ENCODE peak calls at places on chromosomes 2 and 18, in eight cellular contexts. One of them, this sample, is unnamed.
A peak's percentile ranks its signal among the peaks of the same experiment; 100 is the strongest.

GRCh38 chr2:28729698-28730097 is 21.9 kb upstream of the PPP1CB start:
- DNase-seq in fibroblast of the aortic adventitia: peak; percentile 33
- DNase-seq in fibroblast of lung: no peak
- DNase-seq in foreskin keratinocyte: peak; percentile 22
- DNase-seq in putamen: no peak
- DNase-seq in GM10248: no peak
- DNase-seq in activated naive CD4-positive, alpha-beta T cell: no peak
- DNase-seq in cardiac septum: no peak
- DNase-seq in this sample: no peak

GRCh38 chr2:209629622-209630021 is 142.0 kb upstream of the UNC80 start:
- DNase-seq in cardiac septum: no peak
- DNase-seq in fibroblast of the aortic adventitia: peak; percentile 65
- DNase-seq in GM10248: no peak
- DNase-seq in foreskin keratinocyte: no peak
- DNase-seq in putamen: no peak
- DNase-seq in activated naive CD4-positive, alpha-beta T cell: no peak
- DNase-seq in fibroblast of lung: peak; percentile 51
- DNase-seq in this sample: no peak

GRCh38 chr18:7117390-7118355 is at the start of gene LAMA1:
- DNase-seq in cardiac septum: no peak
- DNase-seq in putamen: no peak
- DNase-seq in fibroblast of lung: no peak
- DNase-seq in fibroblast of the aortic adventitia: no peak
- DNase-seq in foreskin keratinocyte: peak; percentile 6
- DNase-seq in activated naive CD4-positive, alpha-beta T cell: no peak
- DNase-seq in GM10248: no peak
- DNase-seq in this sample: no peak

GRCh38 chr2:15734871-15735737 is 143.4 kb downstream of the DDX1 start:
- DNase-seq in cardiac septum: no peak
- DNase-seq in foreskin keratinocyte: no peak
- DNase-seq in fibroblast of lung: no peak
- DNase-seq in GM10248: no peak
- DNase-seq in activated naive CD4-positive, alpha-beta T cell: no peak
- DNase-seq in putamen: no peak
- DNase-seq in fibroblast of the aortic adventitia: no peak
- DNase-seq in this sample: no peak

GRCh38 chr2:236892721-236893120 is 193.0 kb upstream of the COPS8 start:
- DNase-seq in fibroblast of the aortic adventitia: no peak
- DNase-seq in cardiac septum: no peak
- DNase-seq in activated naive CD4-positive, alpha-beta T cell: no peak
- DNase-seq in putamen: no peak
- DNase-seq in foreskin keratinocyte: no peak
- DNase-seq in GM10248: no peak
- DNase-seq in fibroblast of lung: no peak
- DNase-seq in this sample: no peak

GRCh38 chr18:31555971-31556747 is 35.5 kb upstream of the TTR start:
- DNase-seq in activated naive CD4-positive, alpha-beta T cell: no peak
- DNase-seq in GM10248: peak; percentile 60
- DNase-seq in cardiac septum: no peak
- DNase-seq in fibroblast of the aortic adventitia: peak; percentile 84
- DNase-seq in fibroblast of lung: peak; percentile 83
- DNase-seq in putamen: peak; percentile 47
- DNase-seq in foreskin keratinocyte: peak; percentile 60
- DNase-seq in this sample: no peak

GRCh38 chr18:79682896-79683625 is 3.5 kb downstream of the CTDP1 start:
- DNase-seq in activated naive CD4-positive, alpha-beta T cell: no peak
- DNase-seq in GM10248: no peak
- DNase-seq in fibroblast of lung: no peak
- DNase-seq in putamen: no peak
- DNase-seq in fibroblast of the aortic adventitia: no peak
- DNase-seq in cardiac septum: no peak
- DNase-seq in foreskin keratinocyte: no peak
- DNase-seq in this sample: no peak

GRCh38 chr18:45589559-45590041 is 25.7 kb upstream of the SLC14A2 start:
- DNase-seq in fibroblast of the aortic adventitia: peak; percentile 95
- DNase-seq in foreskin keratinocyte: no peak
- DNase-seq in GM10248: no peak
- DNase-seq in activated naive CD4-positive, alpha-beta T cell: no peak
- DNase-seq in putamen: no peak
- DNase-seq in cardiac septum: no peak
- DNase-seq in fibroblast of lung: peak; percentile 96
- DNase-seq in this sample: no peak

GRCh38 chr2:197073701-197074433 is 147.4 kb upstream of the PGAP1 start:
- DNase-seq in fibroblast of lung: peak; percentile 62
- DNase-seq in foreskin keratinocyte: no peak
- DNase-seq in putamen: peak; percentile 96
- DNase-seq in cardiac septum: no peak
- DNase-seq in activated naive CD4-positive, alpha-beta T cell: no peak
- DNase-seq in GM10248: no peak
- DNase-seq in fibroblast of the aortic adventitia: peak; percentile 39
- DNase-seq in this sample: no peak

GRCh38 chr2:156356006-156356764 is 23.7 kb upstream of the NR4A2 start:
- DNase-seq in GM10248: no peak
- DNase-seq in foreskin keratinocyte: peak; percentile 77
- DNase-seq in putamen: no peak
- DNase-seq in activated naive CD4-positive, alpha-beta T cell: no peak
- DNase-seq in fibroblast of lung: no peak
- DNase-seq in fibroblast of the aortic adventitia: no peak
- DNase-seq in cardiac septum: no peak
- DNase-seq in this sample: no peak

GRCh38 chr2:120150040-120150482 is 73.1 kb downstream of the TMEM185B start:
- DNase-seq in foreskin keratinocyte: no peak
- DNase-seq in fibroblast of lung: no peak
- DNase-seq in activated naive CD4-positive, alpha-beta T cell: no peak
- DNase-seq in cardiac septum: no peak
- DNase-seq in fibroblast of the aortic adventitia: no peak
- DNase-seq in putamen: no peak
- DNase-seq in GM10248: no peak
- DNase-seq in this sample: no peak

GRCh38 chr2:233165895-233166661 is 85.4 kb upstream of the ATG16L1 start:
- DNase-seq in putamen: no peak
- DNase-seq in fibroblast of the aortic adventitia: peak; percentile 16
- DNase-seq in fibroblast of lung: peak; percentile 29
- DNase-seq in activated naive CD4-positive, alpha-beta T cell: no peak
- DNase-seq in cardiac septum: peak; percentile 90
- DNase-seq in foreskin keratinocyte: no peak
- DNase-seq in GM10248: no peak
- DNase-seq in this sample: no peak

GRCh38 chr2:102357975-102358374 is 2.4 kb downstream of the IL18R1 start:
- DNase-seq in fibroblast of the aortic adventitia: no peak
- DNase-seq in activated naive CD4-positive, alpha-beta T cell: no peak
- DNase-seq in foreskin keratinocyte: no peak
- DNase-seq in GM10248: peak; percentile 30
- DNase-seq in cardiac septum: no peak
- DNase-seq in fibroblast of lung: no peak
- DNase-seq in putamen: no peak
- DNase-seq in this sample: no peak

GRCh38 chr2:127674241-127675209 is 805 bp downstream of the LIMS2 start:
- DNase-seq in cardiac septum: peak; percentile 71
- DNase-seq in activated naive CD4-positive, alpha-beta T cell: no peak
- DNase-seq in foreskin keratinocyte: no peak
- DNase-seq in GM10248: peak; percentile 65
- DNase-seq in fibroblast of lung: no peak
- DNase-seq in putamen: no peak
- DNase-seq in fibroblast of the aortic adventitia: no peak
- DNase-seq in this sample: no peak

GRCh38 chr18:58316943-58317342 is 272.9 kb downstream of the NEDD4L start:
- DNase-seq in activated naive CD4-positive, alpha-beta T cell: no peak
- DNase-seq in GM10248: peak; percentile 22
- DNase-seq in fibroblast of the aortic adventitia: no peak
- DNase-seq in foreskin keratinocyte: no peak
- DNase-seq in cardiac septum: no peak
- DNase-seq in putamen: no peak
- DNase-seq in fibroblast of lung: no peak
- DNase-seq in this sample: no peak

GRCh38 chr2:203718087-203718486 is 11.6 kb downstream of the CD28 start:
- DNase-seq in activated naive CD4-positive, alpha-beta T cell: no peak
- DNase-seq in foreskin keratinocyte: no peak
- DNase-seq in fibroblast of the aortic adventitia: no peak
- DNase-seq in cardiac septum: no peak
- DNase-seq in GM10248: no peak
- DNase-seq in fibroblast of lung: no peak
- DNase-seq in putamen: no peak
- DNase-seq in this sample: peak; percentile 66

GRCh38 chr2:74700643-74701377 is 46.8 kb downstream of the SEMA4F start:
- DNase-seq in cardiac septum: no peak
- DNase-seq in GM10248: no peak
- DNase-seq in foreskin keratinocyte: no peak
- DNase-seq in putamen: no peak
- DNase-seq in fibroblast of lung: no peak
- DNase-seq in fibroblast of the aortic adventitia: no peak
- DNase-seq in activated naive CD4-positive, alpha-beta T cell: no peak
- DNase-seq in this sample: no peak

GRCh38 chr2:177335917-177336450 is 56.6 kb upstream of the AGPS start:
- DNase-seq in putamen: no peak
- DNase-seq in activated naive CD4-positive, alpha-beta T cell: no peak
- DNase-seq in fibroblast of lung: peak; percentile 34
- DNase-seq in cardiac septum: no peak
- DNase-seq in foreskin keratinocyte: no peak
- DNase-seq in GM10248: no peak
- DNase-seq in fibroblast of the aortic adventitia: peak; percentile 66
- DNase-seq in this sample: no peak

GRCh38 chr2:84678214-84678613 is 161.9 kb downstream of the DNAH6 start:
- DNase-seq in GM10248: no peak
- DNase-seq in activated naive CD4-positive, alpha-beta T cell: no peak
- DNase-seq in fibroblast of the aortic adventitia: no peak
- DNase-seq in foreskin keratinocyte: no peak
- DNase-seq in fibroblast of lung: no peak
- DNase-seq in cardiac septum: no peak
- DNase-seq in putamen: no peak
- DNase-seq in this sample: no peak

GRCh38 chr2:165240927-165241326 is 1.7 kb downstream of the SCN2A start:
- DNase-seq in fibroblast of lung: no peak
- DNase-seq in fibroblast of the aortic adventitia: no peak
- DNase-seq in activated naive CD4-positive, alpha-beta T cell: no peak
- DNase-seq in foreskin keratinocyte: no peak
- DNase-seq in cardiac septum: no peak
- DNase-seq in GM10248: no peak
- DNase-seq in putamen: peak; percentile 7
- DNase-seq in this sample: no peak

GRCh38 chr2:2861666-2862240 is 515.9 kb downstream of the EIPR1 start:
- DNase-seq in activated naive CD4-positive, alpha-beta T cell: no peak
- DNase-seq in fibroblast of lung: no peak
- DNase-seq in putamen: no peak
- DNase-seq in GM10248: no peak
- DNase-seq in fibroblast of the aortic adventitia: no peak
- DNase-seq in cardiac septum: no peak
- DNase-seq in foreskin keratinocyte: no peak
- DNase-seq in this sample: no peak

GRCh38 chr2:27809761-27810241 is 38.3 kb downstream of the MRPL33 start:
- DNase-seq in fibroblast of the aortic adventitia: peak; percentile 85
- DNase-seq in putamen: no peak
- DNase-seq in activated naive CD4-positive, alpha-beta T cell: no peak
- DNase-seq in fibroblast of lung: peak; percentile 78
- DNase-seq in GM10248: no peak
- DNase-seq in cardiac septum: no peak
- DNase-seq in foreskin keratinocyte: peak; percentile 94
- DNase-seq in this sample: no peak

GRCh38 chr2:238305092-238305862 is 15.0 kb upstream of the TRAF3IP1 start:
- DNase-seq in fibroblast of the aortic adventitia: no peak
- DNase-seq in activated naive CD4-positive, alpha-beta T cell: no peak
- DNase-seq in foreskin keratinocyte: peak; percentile 6
- DNase-seq in putamen: no peak
- DNase-seq in fibroblast of lung: no peak
- DNase-seq in GM10248: no peak
- DNase-seq in cardiac septum: no peak
- DNase-seq in this sample: no peak

GRCh38 chr2:171172980-171173542 is 12.4 kb upstream of the TLK1 start:
- DNase-seq in cardiac septum: no peak
- DNase-seq in fibroblast of the aortic adventitia: no peak
- DNase-seq in fibroblast of lung: peak; percentile 37
- DNase-seq in GM10248: no peak
- DNase-seq in foreskin keratinocyte: peak; percentile 19
- DNase-seq in activated naive CD4-positive, alpha-beta T cell: no peak
- DNase-seq in putamen: no peak
- DNase-seq in this sample: no peak

GRCh38 chr2:206790311-206790935 is 25.0 kb downstream of the FASTKD2 start:
- DNase-seq in putamen: no peak
- DNase-seq in foreskin keratinocyte: no peak
- DNase-seq in GM10248: no peak
- DNase-seq in activated naive CD4-positive, alpha-beta T cell: no peak
- DNase-seq in cardiac septum: no peak
- DNase-seq in fibroblast of the aortic adventitia: peak; percentile 5
- DNase-seq in fibroblast of lung: no peak
- DNase-seq in this sample: no peak

GRCh38 chr18:29644276-29644675 is 1398.3 kb downstream of the DSC3 start:
- DNase-seq in fibroblast of the aortic adventitia: peak; percentile 28
- DNase-seq in GM10248: no peak
- DNase-seq in cardiac septum: no peak
- DNase-seq in putamen: no peak
- DNase-seq in fibroblast of lung: no peak
- DNase-seq in foreskin keratinocyte: peak; percentile 49
- DNase-seq in activated naive CD4-positive, alpha-beta T cell: no peak
- DNase-seq in this sample: no peak

GRCh38 chr2:174153757-174154680 is 94.3 kb downstream of the OLA1 start:
- DNase-seq in fibroblast of lung: peak; percentile 95
- DNase-seq in activated naive CD4-positive, alpha-beta T cell: no peak
- DNase-seq in fibroblast of the aortic adventitia: peak; percentile 83
- DNase-seq in GM10248: no peak
- DNase-seq in putamen: no peak
- DNase-seq in foreskin keratinocyte: peak; percentile 81
- DNase-seq in cardiac septum: no peak
- DNase-seq in this sample: no peak

GRCh38 chr2:98731709-98732349 is 897 bp upstream of the MGAT4A start:
- DNase-seq in putamen: no peak
- DNase-seq in fibroblast of the aortic adventitia: no peak
- DNase-seq in GM10248: no peak
- DNase-seq in foreskin keratinocyte: no peak
- DNase-seq in activated naive CD4-positive, alpha-beta T cell: no peak
- DNase-seq in fibroblast of lung: no peak
- DNase-seq in cardiac septum: no peak
- DNase-seq in this sample: no peak

GRCh38 chr2:235171511-235172130 is 219.8 kb downstream of the SH3BP4 start:
- DNase-seq in foreskin keratinocyte: peak; percentile 81
- DNase-seq in activated naive CD4-positive, alpha-beta T cell: no peak
- DNase-seq in fibroblast of the aortic adventitia: peak; percentile 77
- DNase-seq in GM10248: no peak
- DNase-seq in cardiac septum: no peak
- DNase-seq in putamen: no peak
- DNase-seq in fibroblast of lung: peak; percentile 61
- DNase-seq in this sample: no peak

GRCh38 chr2:128774320-128775063 is 455.8 kb upstream of the HS6ST1 start:
- DNase-seq in cardiac septum: peak; percentile 69
- DNase-seq in GM10248: no peak
- DNase-seq in fibroblast of lung: no peak
- DNase-seq in fibroblast of the aortic adventitia: no peak
- DNase-seq in putamen: no peak
- DNase-seq in activated naive CD4-positive, alpha-beta T cell: no peak
- DNase-seq in foreskin keratinocyte: no peak
- DNase-seq in this sample: no peak

GRCh38 chr2:163717474-163717873 is 18.3 kb downstream of the FIGN start:
- DNase-seq in cardiac septum: no peak
- DNase-seq in foreskin keratinocyte: no peak
- DNase-seq in fibroblast of lung: no peak
- DNase-seq in GM10248: no peak
- DNase-seq in activated naive CD4-positive, alpha-beta T cell: no peak
- DNase-seq in putamen: no peak
- DNase-seq in fibroblast of the aortic adventitia: peak; percentile 41
- DNase-seq in this sample: no peak

GRCh38 chr2:148909114-148909513 is 34.1 kb downstream of the KIF5C start:
- DNase-seq in putamen: no peak
- DNase-seq in cardiac septum: no peak
- DNase-seq in fibroblast of the aortic adventitia: no peak
- DNase-seq in GM10248: no peak
- DNase-seq in fibroblast of lung: peak; percentile 17
- DNase-seq in foreskin keratinocyte: no peak
- DNase-seq in activated naive CD4-positive, alpha-beta T cell: no peak
- DNase-seq in this sample: no peak

GRCh38 chr2:85057236-85057635 is 76.0 kb upstream of the TCF7L1 start:
- DNase-seq in foreskin keratinocyte: no peak
- DNase-seq in putamen: no peak
- DNase-seq in fibroblast of the aortic adventitia: no peak
- DNase-seq in cardiac septum: no peak
- DNase-seq in fibroblast of lung: no peak
- DNase-seq in activated naive CD4-positive, alpha-beta T cell: no peak
- DNase-seq in GM10248: no peak
- DNase-seq in this sample: no peak

GRCh38 chr2:160387558-160388262 is 105.9 kb downstream of the RBMS1 start:
- DNase-seq in putamen: peak; percentile 58
- DNase-seq in cardiac septum: no peak
- DNase-seq in fibroblast of the aortic adventitia: peak; percentile 100
- DNase-seq in activated naive CD4-positive, alpha-beta T cell: no peak
- DNase-seq in GM10248: no peak
- DNase-seq in foreskin keratinocyte: peak; percentile 88
- DNase-seq in fibroblast of lung: peak; percentile 100
- DNase-seq in this sample: no peak

This sample was measured in activated T-helper 2 cell treated with anti-CD3 and anti-CD28 coated beads, Interferon-gamma antibody, Interleukin-2, Interleukin-4, amounts not matched to agents 10 μg/mL and 5 μg/mL and 100 μg/mL, durations not matched to agents 14 hours and 24 hours and 36 hours.